ENCODE peak calls at places on chromosome X, in eight cellular contexts. R is fibroblast of pulmonary artery, T is right lobe of liver, U is PC-3, I is right atrium auricular region, Z is AG10803, B is psoas muscle, W is MM.1S. L is an unnamed sample.

GRCh38 chrX:14641681-14642655 is 112.6 kb downstream of the GLRA2 start:
- DNase-seq in R (no peak), W (no peak), T (no peak), B (no peak), I (no peak), U (no peak), Z (no peak), L (no peak)

GRCh38 chrX:138765061-138765460 is 53.5 kb upstream of the FGF13 start:
- DNase-seq in I (no peak), Z (peak), U (peak), B (no peak), T (no peak), W (no peak), R (no peak), L (peak)

GRCh38 chrX:10568428-10568827 is 52.0 kb downstream of the MID1 start:
- DNase-seq in T (no peak), I (no peak), Z (no peak), U (no peak), R (no peak), B (no peak), W (no peak), L (no peak)

GRCh38 chrX:120653000-120653399 is 23.1 kb upstream of the C1GALT1C1 start:
- DNase-seq in U (no peak), I (no peak), T (no peak), R (no peak), Z (peak), W (no peak), B (no peak), L (no peak)

GRCh38 chrX:39639871-39640270 is 457.9 kb downstream of the BCOR start:
- DNase-seq in Z (no peak), T (no peak), U (no peak), W (no peak), I (no peak), R (no peak), B (no peak), L (peak)

GRCh38 chrX:29890004-29890403 is 325.4 kb upstream of the MAGEB2 start:
- DNase-seq in B (no peak), R (peak), U (no peak), T (no peak), I (no peak), Z (peak), W (no peak), L (no peak)

GRCh38 chrX:129823523-129823922 is 20.2 kb downstream of the ZDHHC9 start:
- DNase-seq in Z (no peak), W (peak), U (no peak), B (no peak), R (no peak), I (no peak), T (no peak), L (no peak)

GRCh38 chrX:153457827-153458466 is 12.1 kb upstream of the TREX2 start:
- DNase-seq in T (no peak), W (no peak), R (no peak), U (no peak), I (no peak), B (peak), Z (no peak), L (no peak)

GRCh38 chrX:84133023-84133422 is 55.0 kb downstream of the RPS6KA6 start:
- DNase-seq in W (no peak), I (no peak), R (no peak), U (no peak), B (no peak), T (no peak), Z (peak), L (no peak)

GRCh38 chrX:24081661-24082154 is 27.0 kb downstream of the EIF2S3 start:
- DNase-seq in Z (peak), B (peak), R (peak), W (peak), I (no peak), U (peak), T (peak), L (peak)

GRCh38 chrX:15816453-15816838 is 26.2 kb downstream of the ZRSR2 start:
- DNase-seq in T (no peak), U (no peak), Z (peak), B (no peak), I (no peak), R (no peak), W (no peak), L (no peak)

GRCh38 chrX:121987163-121987562 is 939.8 kb downstream of the GLUD2 start:
- DNase-seq in Z (peak), B (no peak), U (no peak), R (peak), I (no peak), W (no peak), T (no peak), L (peak)

GRCh38 chrX:104343408-104344129 is 88.8 kb upstream of the ESX1 start:
- DNase-seq in R (peak), W (peak), B (no peak), U (peak), I (no peak), Z (peak), T (no peak), L (peak)

GRCh38 chrX:23902419-23902818 is 5.3 kb downstream of the APOO start:
- DNase-seq in R (peak), U (peak), T (no peak), I (no peak), B (no peak), W (peak), Z (peak), L (peak)

GRCh38 chrX:86946569-86946968 is 571.0 kb upstream of the KLHL4 start:
- DNase-seq in T (no peak), B (no peak), R (peak), U (peak), Z (no peak), I (no peak), W (peak), L (peak)

GRCh38 chrX:39299615-39300014 is 498.4 kb downstream of the MID1IP1 start:
- DNase-seq in U (no peak), R (no peak), B (no peak), W (no peak), Z (no peak), T (no peak), I (no peak), L (no peak)

GRCh38 chrX:82658492-82658891 is 849.6 kb upstream of the POU3F4 start:
- DNase-seq in W (no peak), B (no peak), U (no peak), Z (no peak), I (no peak), T (no peak), R (no peak), L (no peak)

GRCh38 chrX:10600479-10600878 is 19.9 kb downstream of the MID1 start:
- DNase-seq in U (no peak), Z (no peak), T (no peak), R (no peak), I (no peak), B (no peak), W (no peak), L (no peak)

GRCh38 chrX:19085975-19086772 is 36.1 kb downstream of the ADGRG2 start:
- DNase-seq in Z (no peak), W (no peak), B (no peak), U (no peak), I (no peak), R (no peak), T (peak), L (peak)

GRCh38 chrX:1261285-1261684 is 7.3 kb upstream of the CSF2RA start:
- DNase-seq in R (no peak), Z (no peak), W (no peak), B (no peak), T (no peak), U (no peak), I (no peak), L (no peak)

GRCh38 chrX:644304-645023 is 13.9 kb downstream of the SHOX start:
- DNase-seq in I (no peak), W (no peak), T (no peak), R (no peak), U (no peak), B (no peak), Z (no peak), L (no peak)

GRCh38 chrX:130264573-130264972 is 4.1 kb downstream of the ZNF280C start:
- DNase-seq in Z (no peak), W (peak), I (no peak), U (peak), T (no peak), R (peak), B (no peak), L (peak)

GRCh38 chrX:151336809-151337208 is 60.2 kb upstream of the VMA21 start:
- DNase-seq in B (no peak), T (no peak), R (no peak), Z (no peak), U (no peak), W (no peak), I (no peak), L (no peak)

GRCh38 chrX:70998402-70999027 is 67.6 kb upstream of the SLC7A3 start:
- DNase-seq in W (no peak), T (no peak), Z (peak), U (peak), I (no peak), R (peak), B (no peak), L (peak)

GRCh38 chrX:53481093-53481492 is 46.9 kb upstream of the HSD17B10 start:
- DNase-seq in W (no peak), T (no peak), Z (no peak), U (peak), R (no peak), B (no peak), I (no peak), L (no peak)

GRCh38 chrX:154791951-154792350 is 13.3 kb downstream of the MPP1 start:
- DNase-seq in R (no peak), W (no peak), I (no peak), U (no peak), T (peak), Z (no peak), B (no peak), L (no peak)

GRCh38 chrX:389021-389441 is 2.3 kb upstream of the PPP2R3B start:
- DNase-seq in U (no peak), T (no peak), R (no peak), Z (no peak), B (no peak), W (no peak), I (no peak), L (no peak)

DNA sequence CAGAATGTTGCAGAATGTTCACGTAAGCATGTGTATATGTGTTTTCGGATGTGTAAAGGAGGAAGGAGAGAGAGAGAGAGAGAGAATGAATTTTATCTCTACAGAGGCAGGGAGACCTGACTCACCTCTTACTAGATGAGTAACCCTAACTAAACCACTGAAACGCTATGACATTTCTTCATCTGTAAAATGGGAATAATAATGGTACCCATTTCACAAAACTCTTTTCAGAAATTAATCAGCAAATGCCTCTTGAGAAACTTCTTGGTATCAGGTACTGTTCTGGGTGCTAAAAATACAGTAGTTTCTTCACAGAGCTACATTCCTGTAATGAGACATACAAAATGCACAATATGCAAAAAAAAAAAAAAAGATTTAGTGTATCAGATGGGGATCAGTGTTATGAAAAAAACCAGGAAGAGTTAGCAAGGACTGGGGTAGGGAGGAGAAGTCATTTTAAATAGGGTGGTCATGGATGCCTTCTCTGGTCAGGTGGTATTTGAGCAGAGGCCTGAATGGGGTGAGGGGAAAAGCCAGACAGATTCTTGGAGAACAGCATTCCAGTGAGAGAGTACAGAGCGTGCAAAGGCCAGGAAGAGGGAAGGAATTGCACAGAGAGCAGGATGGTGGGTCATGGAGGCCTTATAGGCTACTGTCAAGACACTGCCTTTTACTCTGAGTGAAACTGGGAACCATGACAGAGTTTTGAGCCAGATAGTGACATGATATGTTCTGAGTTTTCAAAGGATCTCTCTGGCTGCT is 84.9 kb upstream of the SPANXB1 start:
- DNase-seq in B (no peak), R (no peak), I (no peak), Z (no peak), T (no peak), U (no peak), W (no peak), L (no peak)
- H3K4me3 ChIP-seq in B (no peak), R (no peak), I (no peak), Z (no peak), T (no peak), U (no peak), W (no peak), L (no peak)

DNA sequence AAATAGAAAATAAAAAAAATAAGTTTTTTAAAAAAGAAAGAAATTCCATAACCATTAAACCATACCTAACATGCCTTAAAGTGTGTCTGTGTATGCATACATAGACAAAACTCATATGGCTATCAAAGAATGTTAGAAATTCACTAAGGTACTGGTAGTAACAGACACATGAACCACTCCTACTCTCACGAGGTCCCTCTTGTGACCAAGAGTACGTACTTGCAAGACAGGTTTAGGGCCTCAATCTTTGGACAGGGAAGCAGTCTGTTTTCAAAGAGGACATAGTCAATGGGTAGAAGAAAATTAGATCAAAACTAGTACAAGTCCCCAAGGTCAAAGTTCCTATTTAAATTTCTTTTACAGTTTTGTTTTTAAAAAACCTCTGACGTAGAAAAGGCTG is 117.3 kb downstream of the CHM start:
- DNase-seq in W (no peak), R (no peak), U (no peak), T (no peak), Z (no peak), B (no peak), I (no peak), L (no peak)
- TF ChIP-seq CTCF in W (no peak), R (no peak), U (no peak), T (no peak), Z (no peak), B (no peak), I (no peak), L (no peak)

GRCh38 chrX:107135076-107135964 is 16.7 kb upstream of the RBM41 start:
- DNase-seq in T (no peak), W (no peak), R (peak), Z (peak), U (peak), I (no peak), B (no peak), L (peak)
- H3K4me3 ChIP-seq in T (no peak), W (no peak), R (no peak), Z (no peak), U (peak), I (no peak), B (no peak), L (no peak)

DNA sequence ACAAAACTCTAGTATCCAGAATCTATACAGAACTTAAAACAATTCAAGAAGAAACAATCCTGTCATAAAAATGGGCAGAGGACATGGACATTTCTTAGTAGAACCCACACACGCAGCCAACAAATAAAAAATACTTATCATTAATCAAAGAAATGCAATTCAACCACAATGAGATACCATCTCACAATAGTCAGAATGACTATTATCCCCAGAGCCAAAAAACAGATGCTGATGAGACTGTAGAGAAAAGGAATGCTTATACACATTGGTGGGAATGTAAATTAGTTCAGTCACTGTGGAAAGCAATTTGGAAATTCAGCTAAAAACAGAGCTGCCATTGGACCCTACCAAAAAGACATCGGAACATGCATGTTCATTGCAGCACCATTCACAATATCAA is 37.9 kb downstream of the RAB40AL start:
- DNase-seq in Z (peak), T (no peak), I (no peak), U (peak), B (no peak), R (no peak), W (no peak), L (no peak)
- TF ChIP-seq CTCF in Z (no peak), T (no peak), I (no peak), U (no peak), B (no peak), R (no peak), W (no peak), L (no peak)

GRCh38 chrX:47297874-47298273 is 65.1 kb downstream of the USP11 start:
- DNase-seq in R (no peak), U (peak), I (no peak), Z (no peak), B (no peak), W (no peak), T (no peak), L (no peak)

GRCh38 chrX:47302396-47302795 is 68.0 kb upstream of the ZNF157 start:
- DNase-seq in W (no peak), T (no peak), U (no peak), Z (no peak), B (no peak), I (no peak), R (no peak), L (no peak)
- H3K4me3 ChIP-seq in W (no peak), T (no peak), U (no peak), Z (no peak), B (no peak), I (no peak), R (no peak), L (no peak)

L was measured in fibroblast of mammary gland.